ENCODE peak calls at places on chromosome X, in five cellular contexts. Z, G, H, L and K are unnamed samples.
A peak's percentile ranks its signal among the peaks of the same experiment; 100 is the strongest.

GRCh38 chrX:119539872-119540271 is 25.3 kb downstream of the STEEP1 start:
- DNase-seq in L (no peak), G (no peak), H (peak; percentile 8), Z (no peak), K (no peak)

GRCh38 chrX:40224658-40225057 is 126.9 kb upstream of the BCOR start:
- DNase-seq in L (no peak), H (no peak), Z (no peak), G (no peak), K (no peak)

GRCh38 chrX:102650903-102651241 is 411 bp upstream of the GPRASP1 start:
- DNase-seq in H (no peak), L (no peak), Z (no peak), G (no peak), K (no peak)

GRCh38 chrX:155027509-155028066 is 944 bp downstream of the FUNDC2 start:
- DNase-seq in G (no peak), H (peak; percentile 67), L (no peak), Z (no peak), K (no peak)

GRCh38 chrX:130013661-130014060 is 31.2 kb downstream of the BCORL1 start:
- DNase-seq in Z (no peak), G (no peak), H (no peak), L (no peak), K (no peak)

GRCh38 chrX:155148724-155149537 is 67.3 kb upstream of the VBP1 start:
- DNase-seq in Z (peak; percentile 0), L (no peak), G (no peak), H (peak; percentile 44), K (no peak)

GRCh38 chrX:118974088-118974907 is at the start of gene LONRF3:
- DNase-seq in L (no peak), G (peak; percentile 90), H (peak; percentile 19), Z (no peak), K (peak; percentile 71)

GRCh38 chrX:9272166-9272565 is 192.7 kb upstream of the TBL1X start:
- DNase-seq in H (no peak), G (no peak), Z (no peak), L (no peak), K (no peak)

GRCh38 chrX:68883800-68884199 is 55.0 kb downstream of the EFNB1 start:
- DNase-seq in H (no peak), L (no peak), G (no peak), Z (no peak), K (no peak)

GRCh38 chrX:24253030-24253429 is 60.8 kb downstream of the SUPT20HL2 start:
- DNase-seq in H (no peak), L (no peak), G (no peak), Z (no peak), K (no peak)

GRCh38 chrX:133215747-133216146 is 2.4 kb downstream of the TFDP3 start:
- DNase-seq in H (no peak), G (no peak), L (no peak), Z (peak; percentile 2), K (no peak)

GRCh38 chrX:76893930-76894329 is 466.4 kb downstream of the MAGEE1 start:
- DNase-seq in G (no peak), H (no peak), Z (no peak), L (no peak), K (no peak)

GRCh38 chrX:76987381-76987780 is 459.8 kb upstream of the FGF16 start:
- DNase-seq in Z (no peak), H (no peak), L (no peak), G (no peak), K (no peak)

GRCh38 chrX:13752141-13752540 is 17.6 kb downstream of the OFD1 start:
- DNase-seq in Z (no peak), H (peak; percentile 25), L (no peak), G (no peak), K (no peak)

GRCh38 chrX:11535156-11535919 is 130.4 kb downstream of the ARHGAP6 start:
- DNase-seq in G (no peak), H (peak; percentile 20), Z (no peak), L (no peak), K (no peak)

GRCh38 chrX:115650449-115650848 is 89.5 kb downstream of the PLS3 start:
- DNase-seq in Z (no peak), L (no peak), G (no peak), H (no peak), K (no peak)

GRCh38 chrX:49879656-49880277 is 483 bp downstream of the USP27X start:
- DNase-seq in Z (no peak), L (no peak), G (no peak), H (peak; percentile 1), K (no peak)

GRCh38 chrX:19462879-19463278 is 52.4 kb downstream of the MAP3K15 start:
- DNase-seq in H (no peak), G (no peak), L (no peak), Z (no peak), K (no peak)

GRCh38 chrX:45849261-45849660 is 648.6 kb upstream of the DIPK2B start:
- DNase-seq in Z (no peak), L (no peak), H (peak; percentile 91), G (no peak), K (no peak)

GRCh38 chrX:19225906-19226305 is 103.6 kb upstream of the ADGRG2 start:
- DNase-seq in Z (no peak), L (no peak), G (no peak), H (peak; percentile 2), K (no peak)

GRCh38 chrX:109384569-109385174 is 97.2 kb downstream of the GUCY2F start:
- DNase-seq in Z (peak; percentile 15), G (no peak), H (peak; percentile 34), L (no peak), K (no peak)

GRCh38 chrX:118865231-118865630 is 41.6 kb downstream of the ZCCHC12 start:
- DNase-seq in H (no peak), G (no peak), Z (no peak), L (no peak), K (no peak)

GRCh38 chrX:148466292-148466691 is 34.1 kb upstream of the AFF2 start:
- DNase-seq in Z (no peak), H (no peak), G (no peak), L (no peak), K (no peak)

GRCh38 chrX:15151267-15152196 is 118.4 kb downstream of the ASB9 start:
- DNase-seq in Z (no peak), G (no peak), L (no peak), H (peak; percentile 14), K (no peak)